ENCODE peak calls at places on chromosomes 4 and X, in six cellular contexts. One of them, this sample, is unnamed.

GRCh38 chr4:3531306-3531886 is 826 bp downstream of the LRPAP1 start:
- DNase-seq in brain microvascular endothelial cell: no peak
- DNase-seq in left lung: no peak
- DNase-seq in CD8-positive, alpha-beta T cell: no peak
- DNase-seq in MM.1S: no peak
- DNase-seq in H7: peak
- DNase-seq in this sample: no peak

GRCh38 chr4:180665994-180666818 is 1577.0 kb upstream of the TENM3 start:
- DNase-seq in left lung: no peak
- DNase-seq in CD8-positive, alpha-beta T cell: no peak
- DNase-seq in H7: peak
- DNase-seq in MM.1S: peak
- DNase-seq in brain microvascular endothelial cell: peak
- DNase-seq in this sample: peak

GRCh38 chrX:150692837-150693781 is at the start of gene MTMR1:
- DNase-seq in CD8-positive, alpha-beta T cell: peak
- DNase-seq in H7: peak
- DNase-seq in brain microvascular endothelial cell: no peak
- DNase-seq in left lung: peak
- DNase-seq in MM.1S: peak
- DNase-seq in this sample: no peak

GRCh38 chr4:3201718-3202702 is 46.9 kb upstream of the MSANTD1 start:
- DNase-seq in brain microvascular endothelial cell: peak
- DNase-seq in left lung: no peak
- DNase-seq in MM.1S: no peak
- DNase-seq in H7: no peak
- DNase-seq in CD8-positive, alpha-beta T cell: peak
- DNase-seq in this sample: peak

GRCh38 chr4:38560763-38561558 is 103.0 kb upstream of the KLF3 start:
- DNase-seq in H7: no peak
- DNase-seq in MM.1S: no peak
- DNase-seq in CD8-positive, alpha-beta T cell: no peak
- DNase-seq in brain microvascular endothelial cell: no peak
- DNase-seq in left lung: no peak
- DNase-seq in this sample: peak

GRCh38 chrX:45716747-45717146 is 516.1 kb upstream of the DIPK2B start:
- DNase-seq in left lung: no peak
- DNase-seq in H7: no peak
- DNase-seq in MM.1S: no peak
- DNase-seq in CD8-positive, alpha-beta T cell: no peak
- DNase-seq in brain microvascular endothelial cell: no peak
- DNase-seq in this sample: no peak

GRCh38 chrX:84044051-84044450 is 143.9 kb downstream of the RPS6KA6 start:
- DNase-seq in CD8-positive, alpha-beta T cell: no peak
- DNase-seq in brain microvascular endothelial cell: no peak
- DNase-seq in MM.1S: no peak
- DNase-seq in H7: no peak
- DNase-seq in left lung: no peak
- DNase-seq in this sample: no peak

GRCh38 chr4:14958436-14958835 is 43.8 kb upstream of the CPEB2 start:
- DNase-seq in MM.1S: no peak
- DNase-seq in brain microvascular endothelial cell: no peak
- DNase-seq in left lung: no peak
- DNase-seq in H7: no peak
- DNase-seq in CD8-positive, alpha-beta T cell: no peak
- DNase-seq in this sample: no peak

GRCh38 chrX:47502591-47503222 is 19.7 kb upstream of the ZNF41 start:
- DNase-seq in left lung: no peak
- DNase-seq in H7: no peak
- DNase-seq in brain microvascular endothelial cell: no peak
- DNase-seq in CD8-positive, alpha-beta T cell: no peak
- DNase-seq in MM.1S: peak
- DNase-seq in this sample: no peak

GRCh38 chr4:173661001-173661400 is 131.0 kb upstream of the HAND2 start:
- DNase-seq in CD8-positive, alpha-beta T cell: no peak
- DNase-seq in MM.1S: no peak
- DNase-seq in left lung: no peak
- DNase-seq in H7: no peak
- DNase-seq in brain microvascular endothelial cell: no peak
- DNase-seq in this sample: no peak

GRCh38 chr4:150543042-150543441 is 38.9 kb upstream of the MAB21L2 start:
- DNase-seq in brain microvascular endothelial cell: no peak
- DNase-seq in left lung: no peak
- DNase-seq in CD8-positive, alpha-beta T cell: no peak
- DNase-seq in H7: no peak
- DNase-seq in MM.1S: no peak
- DNase-seq in this sample: no peak

GRCh38 chr4:152530600-152530999 is 5.3 kb downstream of the FBXW7 start:
- DNase-seq in brain microvascular endothelial cell: no peak
- DNase-seq in MM.1S: peak
- DNase-seq in left lung: no peak
- DNase-seq in H7: no peak
- DNase-seq in CD8-positive, alpha-beta T cell: no peak
- DNase-seq in this sample: no peak

GRCh38 chrX:69618803-69619202 is 2.9 kb downstream of the EDA start:
- DNase-seq in H7: no peak
- DNase-seq in CD8-positive, alpha-beta T cell: no peak
- DNase-seq in left lung: no peak
- DNase-seq in brain microvascular endothelial cell: peak
- DNase-seq in MM.1S: peak
- DNase-seq in this sample: no peak

GRCh38 chr4:111512081-111512774 is 633.0 kb upstream of the FAM241A start:
- DNase-seq in H7: no peak
- DNase-seq in MM.1S: no peak
- DNase-seq in CD8-positive, alpha-beta T cell: no peak
- DNase-seq in brain microvascular endothelial cell: peak
- DNase-seq in left lung: no peak
- DNase-seq in this sample: no peak

GRCh38 chrX:66677430-66677829 is 38.6 kb upstream of the EDA2R start:
- DNase-seq in CD8-positive, alpha-beta T cell: no peak
- DNase-seq in MM.1S: no peak
- DNase-seq in left lung: no peak
- DNase-seq in H7: no peak
- DNase-seq in brain microvascular endothelial cell: peak
- DNase-seq in this sample: no peak

GRCh38 chr4:108072300-108072699 is 82.6 kb downstream of the HADH start:
- DNase-seq in H7: no peak
- DNase-seq in left lung: no peak
- DNase-seq in brain microvascular endothelial cell: no peak
- DNase-seq in MM.1S: peak
- DNase-seq in CD8-positive, alpha-beta T cell: peak
- DNase-seq in this sample: peak

GRCh38 chr4:153432971-153433752 is 33.0 kb upstream of the TMEM131L start:
- DNase-seq in CD8-positive, alpha-beta T cell: peak
- DNase-seq in left lung: peak
- DNase-seq in H7: peak
- DNase-seq in MM.1S: peak
- DNase-seq in brain microvascular endothelial cell: peak
- DNase-seq in this sample: peak

GRCh38 chr4:306551-306961 is 1.3 kb upstream of the ZNF732 start:
- DNase-seq in H7: no peak
- DNase-seq in brain microvascular endothelial cell: no peak
- DNase-seq in left lung: no peak
- DNase-seq in MM.1S: no peak
- DNase-seq in CD8-positive, alpha-beta T cell: no peak
- DNase-seq in this sample: no peak

GRCh38 chr4:53497446-53498069 is 93.7 kb downstream of the LNX1 start:
- DNase-seq in left lung: no peak
- DNase-seq in brain microvascular endothelial cell: no peak
- DNase-seq in H7: peak
- DNase-seq in CD8-positive, alpha-beta T cell: no peak
- DNase-seq in MM.1S: no peak
- DNase-seq in this sample: no peak

GRCh38 chr4:151687021-151687640 is 73.7 kb downstream of the GATB start:
- DNase-seq in brain microvascular endothelial cell: no peak
- DNase-seq in left lung: no peak
- DNase-seq in MM.1S: no peak
- DNase-seq in H7: no peak
- DNase-seq in CD8-positive, alpha-beta T cell: no peak
- DNase-seq in this sample: no peak

GRCh38 chr4:6493668-6494304 is 21.4 kb upstream of the PPP2R2C start:
- DNase-seq in brain microvascular endothelial cell: no peak
- DNase-seq in left lung: no peak
- DNase-seq in H7: peak
- DNase-seq in MM.1S: no peak
- DNase-seq in CD8-positive, alpha-beta T cell: no peak
- DNase-seq in this sample: no peak

GRCh38 chrX:24805201-24805600 is 111.5 kb downstream of the POLA1 start:
- DNase-seq in CD8-positive, alpha-beta T cell: no peak
- DNase-seq in left lung: no peak
- DNase-seq in H7: no peak
- DNase-seq in brain microvascular endothelial cell: no peak
- DNase-seq in MM.1S: no peak
- DNase-seq in this sample: no peak

GRCh38 chr4:110970642-110971041 is 347.8 kb upstream of the PITX2 start:
- DNase-seq in CD8-positive, alpha-beta T cell: no peak
- DNase-seq in brain microvascular endothelial cell: peak
- DNase-seq in H7: peak
- DNase-seq in MM.1S: peak
- DNase-seq in left lung: no peak
- DNase-seq in this sample: peak

GRCh38 chr4:102614801-102615200 is 113.6 kb downstream of the NFKB1 start:
- DNase-seq in H7: no peak
- DNase-seq in CD8-positive, alpha-beta T cell: peak
- DNase-seq in brain microvascular endothelial cell: no peak
- DNase-seq in MM.1S: no peak
- DNase-seq in left lung: no peak
- DNase-seq in this sample: no peak

GRCh38 chrX:120514236-120514635 is 45.1 kb upstream of the LAMP2 start:
- DNase-seq in brain microvascular endothelial cell: no peak
- DNase-seq in H7: peak
- DNase-seq in left lung: no peak
- DNase-seq in MM.1S: peak
- DNase-seq in CD8-positive, alpha-beta T cell: no peak
- DNase-seq in this sample: no peak

GRCh38 chr4:38115601-38116000 is 155.4 kb downstream of the PTTG2 start:
- DNase-seq in brain microvascular endothelial cell: no peak
- DNase-seq in H7: no peak
- DNase-seq in left lung: no peak
- DNase-seq in MM.1S: no peak
- DNase-seq in CD8-positive, alpha-beta T cell: no peak
- DNase-seq in this sample: no peak

GRCh38 chr4:177455591-177455990 is 13.4 kb upstream of the AGA start:
- DNase-seq in CD8-positive, alpha-beta T cell: no peak
- DNase-seq in brain microvascular endothelial cell: peak
- DNase-seq in MM.1S: no peak
- DNase-seq in H7: no peak
- DNase-seq in left lung: no peak
- DNase-seq in this sample: no peak

GRCh38 chr4:77310931-77311330 is 153.9 kb downstream of the CCNG2 start:
- DNase-seq in MM.1S: no peak
- DNase-seq in left lung: no peak
- DNase-seq in CD8-positive, alpha-beta T cell: no peak
- DNase-seq in H7: no peak
- DNase-seq in brain microvascular endothelial cell: no peak
- DNase-seq in this sample: no peak

DNA sequence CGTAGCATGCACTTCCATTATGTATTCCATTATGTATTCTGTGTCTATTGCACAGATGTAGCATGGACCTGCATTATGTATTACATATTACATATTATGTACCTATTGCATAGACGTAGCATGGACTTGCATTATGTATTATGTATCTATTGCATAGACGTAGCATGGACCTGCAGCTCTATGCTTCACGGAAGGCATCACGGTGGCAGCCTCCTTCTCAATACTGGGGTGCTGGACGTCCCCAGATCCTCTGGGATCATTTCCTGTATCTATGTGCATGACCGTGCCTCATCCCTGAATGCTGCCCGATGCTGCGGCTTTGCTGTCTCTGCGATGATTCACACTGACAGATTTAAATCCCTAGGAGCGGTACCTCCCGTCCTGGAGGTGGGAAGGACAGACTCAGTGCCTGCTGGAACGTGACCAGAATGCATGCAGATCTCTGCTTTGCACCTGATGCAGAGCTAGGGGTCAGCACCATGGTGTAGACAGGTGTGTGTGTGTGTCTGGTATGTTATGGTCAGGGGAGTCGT is 317.5 kb downstream of the DHRSX start:
- DNase-seq in CD8-positive, alpha-beta T cell: no peak
- DNase-seq in MM.1S: no peak
- DNase-seq in left lung: no peak
- DNase-seq in H7: no peak
- DNase-seq in brain microvascular endothelial cell: peak
- DNase-seq in this sample: no peak
- H3K4me3 ChIP-seq in CD8-positive, alpha-beta T cell: no peak
- H3K4me3 ChIP-seq in MM.1S: no peak
- H3K4me3 ChIP-seq in left lung: no peak
- H3K4me3 ChIP-seq in H7: no peak
- H3K4me3 ChIP-seq in brain microvascular endothelial cell: no peak
- H3K4me3 ChIP-seq in this sample: no peak

GRCh38 chr4:140567722-140568121 is 1.0 kb downstream of the UCP1 start:
- DNase-seq in CD8-positive, alpha-beta T cell: no peak
- DNase-seq in H7: peak
- DNase-seq in brain microvascular endothelial cell: no peak
- DNase-seq in left lung: no peak
- DNase-seq in MM.1S: no peak
- DNase-seq in this sample: no peak
- H3K4me3 ChIP-seq in CD8-positive, alpha-beta T cell: peak
- H3K4me3 ChIP-seq in H7: no peak
- H3K4me3 ChIP-seq in brain microvascular endothelial cell: peak
- H3K4me3 ChIP-seq in left lung: no peak
- H3K4me3 ChIP-seq in MM.1S: no peak
- H3K4me3 ChIP-seq in this sample: no peak

GRCh38 chrX:41441934-41442823 is 5.0 kb upstream of the NYX start:
- DNase-seq in MM.1S: peak
- DNase-seq in brain microvascular endothelial cell: peak
- DNase-seq in CD8-positive, alpha-beta T cell: peak
- DNase-seq in left lung: peak
- DNase-seq in H7: peak
- DNase-seq in this sample: peak
- H3K4me3 ChIP-seq in MM.1S: peak
- H3K4me3 ChIP-seq in brain microvascular endothelial cell: peak
- H3K4me3 ChIP-seq in CD8-positive, alpha-beta T cell: peak
- H3K4me3 ChIP-seq in left lung: peak
- H3K4me3 ChIP-seq in H7: peak
- H3K4me3 ChIP-seq in this sample: peak

DNA sequence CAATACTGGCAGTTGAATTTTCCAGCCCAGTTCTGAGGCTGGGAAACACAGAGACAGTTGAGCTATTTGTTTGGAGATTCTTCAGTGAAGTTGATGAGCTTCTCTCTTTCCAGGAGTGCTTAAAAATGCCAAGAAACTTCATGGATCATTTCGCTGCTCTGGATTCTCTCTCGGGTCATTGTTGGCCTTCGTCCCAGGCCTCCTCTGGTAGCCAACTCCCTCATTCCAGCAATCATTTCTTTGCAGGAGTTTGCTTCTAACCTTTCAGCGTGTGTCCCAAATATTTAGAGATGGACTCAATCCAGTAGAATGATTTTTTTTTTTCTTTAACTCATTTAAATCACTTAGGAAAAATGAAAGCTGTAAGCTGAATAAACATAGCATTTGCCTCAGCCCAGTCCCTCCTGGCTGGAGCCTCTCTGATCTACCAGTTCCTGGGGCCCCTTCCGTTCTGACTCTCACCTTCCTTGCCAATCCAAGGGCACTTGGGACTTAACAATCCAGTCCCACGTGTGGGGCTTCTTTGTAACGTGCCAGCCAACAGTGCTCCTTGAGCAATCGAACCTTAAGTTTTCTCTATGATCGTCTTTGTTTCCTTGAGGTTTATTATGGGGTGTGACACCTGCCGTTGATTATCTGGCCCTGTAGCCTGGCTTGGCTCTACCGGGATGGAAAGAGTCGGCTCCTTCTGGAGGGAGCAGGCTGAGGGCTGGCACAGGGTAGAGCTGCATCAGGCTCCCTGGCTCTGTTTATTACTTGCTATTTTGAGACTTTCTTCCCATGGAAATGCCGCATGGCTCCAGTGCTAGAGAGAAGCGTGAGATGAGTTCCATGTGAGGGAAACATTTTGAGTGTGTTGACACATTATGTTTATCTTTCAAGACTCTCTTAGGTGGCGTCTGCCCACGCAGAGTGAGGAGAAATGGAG is 80.4 kb upstream of the GPC4 start:
- DNase-seq in MM.1S: no peak
- DNase-seq in brain microvascular endothelial cell: no peak
- DNase-seq in CD8-positive, alpha-beta T cell: no peak
- DNase-seq in left lung: no peak
- DNase-seq in H7: no peak
- DNase-seq in this sample: no peak
- H3K4me3 ChIP-seq in MM.1S: no peak
- H3K4me3 ChIP-seq in brain microvascular endothelial cell: no peak
- H3K4me3 ChIP-seq in CD8-positive, alpha-beta T cell: no peak
- H3K4me3 ChIP-seq in left lung: no peak
- H3K4me3 ChIP-seq in H7: no peak
- H3K4me3 ChIP-seq in this sample: no peak

This sample was measured in Jurkat, Clone E6-1.